ENCODE peak calls at places on chromosomes 11 and 22, in six cellular contexts. B is EL; Y is stimulated activated CD8-positive, alpha-beta memory T cell treated with anti-CD3 and anti-CD28 coated beads, Interleukin-4, amount 100 ng/mL, for 24 hours; E is fibroblast of lung; T is AG04450; F is posterior cingulate gyrus. S is an unnamed sample.
A peak's percentile ranks its signal among the peaks of the same experiment; 100 is the strongest.

GRCh38 chr11:123080023-123080422 is 18.1 kb upstream of the HSPA8 start:
- DNase-seq in B (no peak), Y (no peak), E (no peak), T (no peak), F (no peak), S (no peak)

GRCh38 chr22:37008365-37008764 is 10.9 kb downstream of the TST start:
- DNase-seq in B (no peak), Y (no peak), E (no peak), T (no peak), F (no peak), S (no peak)

GRCh38 chr11:121907379-121907778 is 208.6 kb downstream of the BLID start:
- DNase-seq in B (no peak), Y (no peak), E (no peak), T (no peak), F (no peak), S (no peak)

GRCh38 chr11:121035823-121036222 is 11.9 kb downstream of the TBCEL start:
- DNase-seq in B (no peak), Y (no peak), E (no peak), T (no peak), F (no peak), S (no peak)

GRCh38 chr11:97912629-97913028 is 1108.1 kb upstream of the CNTN5 start:
- DNase-seq in B (no peak), Y (no peak), E (no peak), T (no peak), F (no peak), S (no peak)

GRCh38 chr11:112459001-112459400 is 198.3 kb upstream of the PLET1 start:
- DNase-seq in B (peak; percentile 25), Y (no peak), E (peak; percentile 34), T (no peak), F (no peak), S (no peak)

GRCh38 chr22:41906822-41907221 is 8.1 kb downstream of the SHISA8 start:
- DNase-seq in B (no peak), Y (no peak), E (no peak), T (no peak), F (no peak), S (no peak)

GRCh38 chr22:24938741-24939341 is 7.7 kb downstream of the LHFPL7 start:
- DNase-seq in B (peak; percentile 23), Y (no peak), E (peak; percentile 46), T (no peak), F (no peak), S (no peak)

GRCh38 chr11:33514079-33514690 is 186.4 kb downstream of the C11orf91 start:
- DNase-seq in B (no peak), Y (no peak), E (no peak), T (no peak), F (no peak), S (no peak)

GRCh38 chr11:112082729-112083128 is 3.8 kb downstream of the TIMM8B start:
- DNase-seq in B (peak; percentile 61), Y (no peak), E (peak; percentile 54), T (no peak), F (no peak), S (no peak)

GRCh38 chr11:105577645-105578044 is 32.2 kb upstream of the GRIA4 start:
- DNase-seq in B (peak; percentile 1), Y (no peak), E (peak; percentile 64), T (peak; percentile 3), F (no peak), S (no peak)